ENCODE peak calls at places on chromosome 15, in ten cellular contexts. V, M, F, C, Q, A, H, T, U and R are unnamed samples.

GRCh38 chr15:47820047-47820779 is 102.9 kb downstream of the SEMA6D start:
- DNase-seq in V (peak), M (no peak), F (no peak), C (no peak), Q (no peak), A (no peak), H (no peak), T (peak), U (no peak), R (no peak)

GRCh38 chr15:81133782-81134461 is at the start of gene CFAP161:
- DNase-seq in V (peak), M (peak), F (no peak), C (no peak), Q (peak), A (peak), H (no peak), T (peak), U (peak), R (no peak)

GRCh38 chr15:48581221-48581620 is 64.3 kb downstream of the FBN1 start:
- DNase-seq in V (no peak), M (no peak), F (no peak), C (no peak), Q (no peak), A (no peak), H (no peak), T (peak), U (peak), R (no peak)

GRCh38 chr15:33458421-33458820 is 147.7 kb downstream of the RYR3 start:
- DNase-seq in V (no peak), M (no peak), F (no peak), C (no peak), Q (no peak), A (no peak), H (no peak), T (no peak), U (no peak), R (no peak)

GRCh38 chr15:99211926-99212325 is 37.5 kb downstream of the TTC23 start:
- DNase-seq in V (peak), M (no peak), F (no peak), C (no peak), Q (no peak), A (no peak), H (no peak), T (peak), U (peak), R (no peak)

GRCh38 chr15:84840741-84841429 is 23.7 kb downstream of the ALPK3 start:
- DNase-seq in V (peak), M (no peak), F (no peak), C (no peak), Q (no peak), A (no peak), H (no peak), T (peak), U (peak), R (no peak)

GRCh38 chr15:31049682-31050606 is 51.6 kb downstream of the TRPM1 start:
- DNase-seq in V (no peak), M (no peak), F (no peak), C (no peak), Q (no peak), A (no peak), H (no peak), T (no peak), U (no peak), R (no peak)

GRCh38 chr15:70775160-70775559 is 11.8 kb upstream of the UACA start:
- DNase-seq in V (peak), M (no peak), F (no peak), C (no peak), Q (no peak), A (no peak), H (no peak), T (peak), U (peak), R (no peak)

GRCh38 chr15:87563840-87564239 is 692.7 kb downstream of the NTRK3 start:
- DNase-seq in V (no peak), M (no peak), F (no peak), C (no peak), Q (no peak), A (no peak), H (no peak), T (no peak), U (no peak), R (no peak)

GRCh38 chr15:79440355-79440908 is 8.3 kb downstream of the MINAR1 start:
- DNase-seq in V (no peak), M (no peak), F (no peak), C (no peak), Q (no peak), A (no peak), H (no peak), T (no peak), U (no peak), R (no peak)

GRCh38 chr15:80015156-80015555 is 44.2 kb upstream of the BCL2A1 start:
- DNase-seq in V (no peak), M (no peak), F (no peak), C (no peak), Q (no peak), A (no peak), H (no peak), T (peak), U (peak), R (no peak)

GRCh38 chr15:24784506-24784905 is 108.9 kb downstream of the NPAP1 start:
- DNase-seq in V (no peak), M (no peak), F (no peak), C (no peak), Q (no peak), A (no peak), H (no peak), T (no peak), U (no peak), R (no peak)

GRCh38 chr15:40487816-40488682 is 17.3 kb downstream of the CHST14 start:
- DNase-seq in V (no peak), M (no peak), F (no peak), C (no peak), Q (no peak), A (no peak), H (no peak), T (no peak), U (no peak), R (no peak)

GRCh38 chr15:74723754-74724334 is 1.5 kb downstream of the CYP1A1 start:
- DNase-seq in V (peak), M (no peak), F (no peak), C (no peak), Q (no peak), A (no peak), H (no peak), T (peak), U (peak), R (no peak)

GRCh38 chr15:62928996-62929350 is 113.6 kb upstream of the TPM1 start:
- DNase-seq in V (peak), M (no peak), F (peak), C (no peak), Q (no peak), A (no peak), H (no peak), T (peak), U (no peak), R (no peak)

GRCh38 chr15:79897701-79898113 is 893 bp upstream of the MTHFS start:
- DNase-seq in V (no peak), M (no peak), F (no peak), C (no peak), Q (peak), A (no peak), H (no peak), T (no peak), U (no peak), R (no peak)

GRCh38 chr15:45129651-45130129 is at the start of the genes DUOX1 and DUOXA1:
- DNase-seq in V (no peak), M (peak), F (no peak), C (no peak), Q (peak), A (no peak), H (no peak), T (no peak), U (no peak), R (no peak)

GRCh38 chr15:78343431-78343830 is 3.3 kb downstream of the CRABP1 start:
- DNase-seq in V (no peak), M (no peak), F (no peak), C (no peak), Q (no peak), A (no peak), H (no peak), T (no peak), U (no peak), R (no peak)

GRCh38 chr15:36373549-36373948 is 205.9 kb upstream of the CDIN1 start:
- DNase-seq in V (peak), M (no peak), F (no peak), C (no peak), Q (no peak), A (no peak), H (no peak), T (peak), U (no peak), R (no peak)

GRCh38 chr15:94324117-94324826 is 92.9 kb downstream of the MCTP2 start:
- DNase-seq in V (peak), M (peak), F (no peak), C (no peak), Q (peak), A (peak), H (peak), T (peak), U (peak), R (peak)

GRCh38 chr15:89329329-89330084 is 5.1 kb downstream of the POLG start:
- DNase-seq in V (no peak), M (no peak), F (no peak), C (no peak), Q (peak), A (no peak), H (no peak), T (no peak), U (no peak), R (peak)

GRCh38 chr15:72086010-72086697 is 31.8 kb downstream of the MYO9A start:
- DNase-seq in V (no peak), M (no peak), F (no peak), C (no peak), Q (no peak), A (no peak), H (no peak), T (no peak), U (no peak), R (no peak)

GRCh38 chr15:100686725-100687488 is 84.5 kb downstream of the ASB7 start:
- DNase-seq in V (peak), M (no peak), F (no peak), C (no peak), Q (no peak), A (no peak), H (no peak), T (peak), U (peak), R (no peak)